ENCODE peak calls at places on chromosomes 12 and 14, in five cellular contexts. X is BJ; Z is Right ventricle myocardium inferior; Y is stimulated activated CD4-positive, alpha-beta T cell treated with anti-CD3 and anti-CD28 coated beads, TNF-alpha, amount 100 ng/mL, for 24 hours; B is NAMALWA. P is an unnamed sample.

GRCh38 chr12:52254965-52255751 is 19.3 kb upstream of the KRT86 start:
- DNase-seq in X (no peak), Z (peak), Y (no peak), B (no peak), P (no peak)

GRCh38 chr12:26694402-26694801 is 138.6 kb downstream of the ITPR2 start:
- DNase-seq in X (no peak), Z (no peak), Y (no peak), B (no peak), P (no peak)

GRCh38 chr12:92987362-92987761 is 58.3 kb upstream of the EEA1 start:
- DNase-seq in X (peak), Z (no peak), Y (no peak), B (peak), P (peak)

GRCh38 chr12:124496584-124496983 is 70.8 kb downstream of the NCOR2 start:
- DNase-seq in X (no peak), Z (no peak), Y (no peak), B (peak), P (peak)

GRCh38 chr14:86790408-86791364 is 1202.3 kb downstream of the GALC start:
- DNase-seq in X (no peak), Z (no peak), Y (no peak), B (peak), P (peak)

GRCh38 chr12:34286934-34287333 is 264.6 kb downstream of the ALG10 start:
- DNase-seq in X (no peak), Z (no peak), Y (no peak), B (no peak), P (no peak)

GRCh38 chr12:126874427-126875026 is 1392.4 kb upstream of the TMEM132C start:
- DNase-seq in X (no peak), Z (peak), Y (peak), B (peak), P (peak)

GRCh38 chr12:92899388-92900001 is 29.6 kb downstream of the EEA1 start:
- DNase-seq in X (peak), Z (no peak), Y (no peak), B (no peak), P (peak)

GRCh38 chr12:104738371-104738710 is 219.7 kb downstream of the SLC41A2 start:
- DNase-seq in X (no peak), Z (no peak), Y (no peak), B (no peak), P (no peak)